ENCODE peak calls at places on chromosome 14, in eight cellular contexts. I is psoas muscle, M is lower lobe of right lung, U is IMR-90, Y is tibial artery, A is upper lobe of right lung, L is PC-3, R is kidney epithelial cell. D is an unnamed sample.
A peak's percentile ranks its signal among the peaks of the same experiment; 100 is the strongest.

GRCh38 chr14:93946104-93946503 is 19.0 kb downstream of the FAM181A start:
- DNase-seq in A (no peak), I (no peak), U (peak; percentile 49), L (no peak), R (no peak), Y (no peak), M (no peak), D (no peak)

GRCh38 chr14:54362089-54362504 is 34.7 kb upstream of the CDKN3 start:
- DNase-seq in Y (no peak), I (no peak), R (no peak), A (no peak), M (no peak), U (no peak), L (no peak), D (no peak)

GRCh38 chr14:56170028-56170427 is 51.8 kb downstream of the PELI2 start:
- DNase-seq in Y (no peak), U (peak; percentile 43), I (no peak), R (no peak), A (no peak), L (no peak), M (no peak), D (no peak)

GRCh38 chr14:25406818-25407217 is 356.9 kb upstream of the STXBP6 start:
- DNase-seq in I (no peak), L (peak; percentile 57), R (no peak), Y (no peak), U (peak; percentile 8), A (no peak), M (no peak), D (no peak)

GRCh38 chr14:78259831-78260230 is 89.7 kb downstream of the NRXN3 start:
- DNase-seq in A (no peak), I (no peak), U (no peak), R (no peak), M (no peak), L (no peak), Y (no peak), D (no peak)

GRCh38 chr14:98122527-98122926 is 1149.5 kb downstream of the BCL11B start:
- DNase-seq in L (no peak), R (no peak), U (no peak), A (no peak), M (no peak), Y (no peak), I (no peak), D (no peak)

GRCh38 chr14:60736494-60736893 is 1.9 kb downstream of the MNAT1 start:
- DNase-seq in I (no peak), A (no peak), M (no peak), Y (no peak), R (no peak), U (peak; percentile 80), L (peak; percentile 92), D (no peak)

GRCh38 chr14:100129161-100129589 is 30.3 kb downstream of the DEGS2 start:
- DNase-seq in A (no peak), M (no peak), Y (no peak), I (no peak), L (peak; percentile 36), U (peak; percentile 55), R (no peak), D (no peak)

GRCh38 chr14:71204231-71204630 is 297.0 kb downstream of the PCNX1 start:
- DNase-seq in U (no peak), I (no peak), R (no peak), A (no peak), L (peak; percentile 33), Y (no peak), M (no peak), D (no peak)

GRCh38 chr14:95052016-95052585 is 105.2 kb downstream of the DICER1 start:
- DNase-seq in U (no peak), M (no peak), R (no peak), Y (peak; percentile 38), I (no peak), A (peak; percentile 35), L (no peak), D (no peak)

GRCh38 chr14:79383031-79383430 is 828.3 kb downstream of the DIO2 start:
- DNase-seq in R (no peak), Y (no peak), U (no peak), M (no peak), A (no peak), L (no peak), I (no peak), D (no peak)

GRCh38 chr14:80664576-80664975 is 277.0 kb downstream of the CEP128 start:
- DNase-seq in R (no peak), Y (no peak), U (peak; percentile 83), A (no peak), M (no peak), I (no peak), L (peak; percentile 55), D (no peak)

GRCh38 chr14:75457648-75458165 is 29.9 kb downstream of the JDP2 start:
- DNase-seq in M (no peak), Y (no peak), A (no peak), U (no peak), I (no peak), R (no peak), L (no peak), D (no peak)

GRCh38 chr14:25009891-25010290 is 40.1 kb downstream of the STXBP6 start:
- DNase-seq in Y (no peak), A (no peak), I (no peak), U (peak; percentile 39), R (no peak), M (no peak), L (no peak), D (no peak)

GRCh38 chr14:33908540-33909223 is 42.2 kb downstream of the EGLN3 start:
- DNase-seq in R (no peak), A (no peak), U (no peak), I (no peak), M (no peak), L (peak; percentile 16), Y (no peak), D (no peak)

GRCh38 chr14:72389200-72389599 is 457.0 kb downstream of the RGS6 start:
- DNase-seq in L (no peak), I (no peak), Y (no peak), R (no peak), M (no peak), A (no peak), U (no peak), D (no peak)

GRCh38 chr14:91317381-91318313 is 73.1 kb upstream of the GPR68 start:
- DNase-seq in A (peak; percentile 93), U (no peak), M (peak; percentile 91), R (no peak), L (peak; percentile 20), Y (no peak), I (peak; percentile 73), D (peak; percentile 32)

GRCh38 chr14:71647086-71647784 is 285.0 kb upstream of the RGS6 start:
- DNase-seq in A (no peak), R (no peak), U (no peak), Y (no peak), L (peak; percentile 89), M (no peak), I (no peak), D (no peak)

GRCh38 chr14:94598816-94599655 is 13.2 kb upstream of the SERPINA3 start:
- DNase-seq in I (peak; percentile 68), M (no peak), L (peak; percentile 87), R (peak; percentile 98), Y (peak; percentile 83), U (peak; percentile 97), A (no peak), D (peak; percentile 87)

GRCh38 chr14:106277503-106277902 is 751.1 kb downstream of the TMEM121 start:
- DNase-seq in Y (no peak), L (no peak), R (no peak), U (no peak), M (no peak), I (no peak), A (no peak), D (no peak)

GRCh38 chr14:105909046-105909827 is 382.9 kb downstream of the TMEM121 start:
- DNase-seq in A (no peak), I (no peak), M (no peak), Y (no peak), U (no peak), L (no peak), R (no peak), D (no peak)

GRCh38 chr14:91114079-91115065 is 499 bp downstream of the DGLUCY start:
- DNase-seq in U (peak; percentile 43), L (no peak), M (peak; percentile 58), Y (peak; percentile 86), R (no peak), I (peak; percentile 19), A (peak; percentile 80), D (peak; percentile 66)

GRCh38 chr14:73753043-73753886 is 39.1 kb upstream of the PNMA1 start:
- DNase-seq in L (no peak), I (no peak), M (no peak), Y (no peak), R (no peak), U (no peak), A (peak; percentile 76), D (no peak)

DNA sequence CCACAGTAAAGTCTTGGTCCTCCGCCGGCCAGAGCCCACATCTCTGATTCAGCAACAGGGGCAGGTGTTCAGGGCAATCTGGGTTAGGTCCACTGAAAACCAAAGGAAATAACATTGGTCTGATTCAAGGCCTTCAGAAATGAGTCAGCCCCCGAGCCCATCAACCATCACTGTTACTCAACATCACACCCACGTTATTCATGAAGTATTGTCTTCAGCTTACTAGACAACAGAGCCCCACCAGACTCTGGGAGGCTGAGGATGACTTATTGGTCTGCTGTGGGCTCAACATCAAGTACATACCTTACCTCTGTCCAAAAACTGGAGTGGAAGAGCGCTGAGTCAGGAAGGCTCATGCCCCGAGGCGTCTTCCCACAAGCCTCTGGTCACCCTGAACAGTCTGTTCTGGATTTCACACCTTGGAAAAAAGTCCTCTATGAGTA is 97.5 kb downstream of the ZFP36L1 start:
- DNase-seq in A (no peak), M (no peak), L (peak; percentile 99), Y (peak; percentile 78), R (peak; percentile 100), I (peak; percentile 63), U (peak; percentile 100), D (peak; percentile 87)
- TF ChIP-seq CTCF in A (no peak), M (no peak), L (no peak), Y (no peak), R (no peak), I (no peak), U (no peak), D (no peak)

DNA sequence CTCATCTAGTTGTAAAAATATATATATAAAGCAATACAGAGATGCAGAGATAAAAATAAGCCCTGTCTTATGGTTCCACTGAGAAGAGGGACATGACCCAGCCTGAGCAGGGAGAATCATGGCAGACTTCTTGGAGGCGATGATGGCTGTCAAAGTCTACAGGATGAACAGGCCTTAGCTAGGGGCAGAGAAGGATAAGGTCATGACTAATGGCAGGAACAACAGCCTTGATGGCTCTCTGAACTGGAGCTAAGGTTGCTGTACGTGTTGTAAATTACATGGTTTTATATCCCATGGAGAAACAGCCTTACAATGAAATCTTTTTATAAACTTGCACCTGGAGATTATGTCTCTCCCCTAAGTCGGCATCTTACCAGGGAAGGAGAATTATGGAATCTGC is 32.4 kb downstream of the FOXN3 start:
- DNase-seq in L (no peak), R (no peak), I (no peak), A (no peak), U (no peak), M (no peak), Y (no peak), D (no peak)
- H3K27me3 ChIP-seq in L (no peaks in the 10 kb centered on the region), R (no peaks in the 10 kb centered on the region), I (no peaks in the 10 kb centered on the region), A (no peaks in the 10 kb centered on the region), U (no peaks in the 10 kb centered on the region), M (no peaks in the 10 kb centered on the region), Y (no peaks in the 10 kb centered on the region), D (no peaks in the 10 kb centered on the region)

GRCh38 chr14:66237701-66238100 is 248.5 kb upstream of the CCDC196 start:
- DNase-seq in Y (no peak), A (no peak), M (no peak), R (no peak), U (no peak), I (no peak), L (no peak), D (no peak)
- TF ChIP-seq CTCF in Y (no peak), A (no peak), M (no peak), R (no peak), U (no peak), I (no peak), L (no peak), D (no peak)

GRCh38 chr14:104115691-104116543 is 22.5 kb upstream of the KIF26A start:
- DNase-seq in U (no peak), I (peak; percentile 9), R (no peak), M (peak; percentile 69), L (peak; percentile 48), A (peak; percentile 79), Y (peak; percentile 61), D (no peak)
- H3K27me3 ChIP-seq in U (peaks cover 17% of the 10 kb centered on the region), I (peaks cover 33% of the 10 kb centered on the region), R (peaks cover 45% of the 10 kb centered on the region), M (peaks cover 49% of the 10 kb centered on the region), L (peaks cover 6% of the 10 kb centered on the region), A (peaks cover 43% of the 10 kb centered on the region), Y (no peaks in the 10 kb centered on the region), D (no peaks in the 10 kb centered on the region)

D was measured in ascending aorta.